ENCODE peak calls at places on chromosomes 3 and 15, in seven cellular contexts. G is T-helper 1 cell, S is renal cortical epithelial cell, T is BJ, Y is activated gamma-delta T cell treated with Interleukin-2 at 50 U/mL for 16 hours, E is germinal center, X is neuronal stem cell. J is an unnamed sample.

GRCh38 chr15:31102049-31102321 is 460 bp upstream of the TRPM1 start:
- DNase-seq in G (no peak), S (no peak), T (no peak), Y (no peak), E (no peak), X (peak; percentile 15), J (no peak)

GRCh38 chr3:134251731-134252391 is 1.2 kb upstream of the RYK start:
- DNase-seq in G (no peak), S (no peak), T (no peak), Y (no peak), E (no peak), X (no peak), J (no peak)

GRCh38 chr3:105274958-105275357 is 91.8 kb upstream of the ALCAM start:
- DNase-seq in G (no peak), S (peak; percentile 43), T (peak; percentile 45), Y (no peak), E (no peak), X (no peak), J (no peak)

GRCh38 chr3:31106204-31106603 is 211.7 kb upstream of the GADL1 start:
- DNase-seq in G (no peak), S (peak; percentile 54), T (peak; percentile 30), Y (no peak), E (no peak), X (no peak), J (no peak)

GRCh38 chr15:55708720-55709119 is 34.2 kb downstream of the PRTG start:
- DNase-seq in G (no peak), S (no peak), T (no peak), Y (no peak), E (no peak), X (no peak), J (no peak)

GRCh38 chr3:180402463-180403073 is 199.4 kb upstream of the TTC14 start:
- DNase-seq in G (no peak), S (peak; percentile 61), T (no peak), Y (no peak), E (no peak), X (no peak), J (no peak)

GRCh38 chr3:115913069-115913686 is 289.9 kb downstream of the GAP43 start:
- DNase-seq in G (no peak), S (peak; percentile 48), T (no peak), Y (no peak), E (no peak), X (no peak), J (no peak)

GRCh38 chr3:64109438-64109837 is 86.1 kb upstream of the PSMD6 start:
- DNase-seq in G (no peak), S (peak; percentile 77), T (no peak), Y (no peak), E (no peak), X (no peak), J (no peak)

GRCh38 chr3:153640689-153641308 is 478.8 kb downstream of the RAP2B start:
- DNase-seq in G (no peak), S (no peak), T (no peak), Y (no peak), E (no peak), X (no peak), J (no peak)

GRCh38 chr15:64596701-64597468 is 136.5 kb downstream of the ZNF609 start:
- DNase-seq in G (no peak), S (peak; percentile 70), T (no peak), Y (no peak), E (no peak), X (peak; percentile 53), J (peak; percentile 27)

GRCh38 chr3:40329081-40329480 is 19.6 kb downstream of the EIF1B start:
- DNase-seq in G (no peak), S (peak; percentile 71), T (no peak), Y (no peak), E (no peak), X (no peak), J (no peak)

GRCh38 chr3:52140792-52141191 is 13.4 kb downstream of the POC1A start:
- DNase-seq in G (no peak), S (no peak), T (no peak), Y (no peak), E (no peak), X (no peak), J (no peak)

GRCh38 chr3:73324203-73325155 is 263.0 kb downstream of the EBLN2 start:
- DNase-seq in G (no peak), S (no peak), T (no peak), Y (no peak), E (no peak), X (no peak), J (no peak)

GRCh38 chr3:17138246-17139039 is 253.7 kb downstream of the PLCL2 start:
- DNase-seq in G (no peak), S (no peak), T (no peak), Y (no peak), E (no peak), X (no peak), J (no peak)

GRCh38 chr3:158766364-158766763 is 34.1 kb upstream of the RARRES1 start:
- DNase-seq in G (no peak), S (no peak), T (no peak), Y (no peak), E (no peak), X (no peak), J (no peak)

GRCh38 chr3:128083396-128083795 is 31.2 kb downstream of the SEC61A1 start:
- DNase-seq in G (no peak), S (no peak), T (no peak), Y (no peak), E (no peak), X (no peak), J (no peak)

GRCh38 chr3:38468811-38469210 is 15.1 kb downstream of the ACVR2B start:
- DNase-seq in G (no peak), S (no peak), T (no peak), Y (no peak), E (no peak), X (no peak), J (no peak)

GRCh38 chr3:24037971-24038370 is 92.9 kb downstream of the NR1D2 start:
- DNase-seq in G (no peak), S (no peak), T (no peak), Y (no peak), E (no peak), X (no peak), J (no peak)

J was measured in CD4-positive, CD25-positive, alpha-beta regulatory T cell.